ENCODE peak calls at places on chromosome 9, in nine cellular contexts. N is PC-9, W is A549, J is AG04449, U is mammary epithelial cell, C is sigmoid colon, D is cardiac fibroblast, L is AG04450, B is AG10803. G is an unnamed sample.

GRCh38 chr9:14278291-14278721 is 35.6 kb downstream of the NFIB start:
- DNase-seq in N (no peak), W (no peak), J (no peak), U (peak; percentile 89), C (no peak), D (peak; percentile 32), L (no peak), B (peak; percentile 46), G (peak; percentile 83)

GRCh38 chr9:137390553-137391410 is 32.2 kb downstream of the EXD3 start:
- DNase-seq in N (no peak), W (no peak), J (no peak), U (no peak), C (no peak), D (no peak), L (no peak), B (no peak), G (no peak)

GRCh38 chr9:105333076-105333475 is 88.6 kb downstream of the SLC44A1 start:
- DNase-seq in N (no peak), W (no peak), J (no peak), U (no peak), C (no peak), D (peak; percentile 26), L (no peak), B (peak; percentile 59), G (no peak)

GRCh38 chr9:75200892-75201470 is 112.7 kb downstream of the OSTF1 start:
- DNase-seq in N (peak; percentile 46), W (peak; percentile 8), J (no peak), U (peak; percentile 12), C (no peak), D (peak; percentile 59), L (no peak), B (peak; percentile 34), G (peak; percentile 61)

GRCh38 chr9:23379842-23380241 is 446.2 kb downstream of the ELAVL2 start:
- DNase-seq in N (no peak), W (no peak), J (no peak), U (no peak), C (no peak), D (no peak), L (no peak), B (no peak), G (no peak)

GRCh38 chr9:70003786-70004185 is 39.9 kb upstream of the MAMDC2 start:
- DNase-seq in N (no peak), W (no peak), J (peak; percentile 57), U (peak; percentile 39), C (no peak), D (peak; percentile 14), L (no peak), B (peak; percentile 54), G (peak; percentile 84)

GRCh38 chr9:124717597-124717996 is 53.5 kb downstream of the NR6A1 start:
- DNase-seq in N (no peak), W (no peak), J (no peak), U (no peak), C (no peak), D (no peak), L (no peak), B (no peak), G (no peak)

GRCh38 chr9:98092633-98092971 is 26.4 kb downstream of the TRIM14 start:
- DNase-seq in N (no peak), W (no peak), J (no peak), U (no peak), C (no peak), D (no peak), L (no peak), B (no peak), G (no peak)

GRCh38 chr9:115262477-115262876 is 144.5 kb upstream of the TNC start:
- DNase-seq in N (peak; percentile 99), W (peak; percentile 68), J (peak; percentile 68), U (peak; percentile 100), C (peak; percentile 95), D (peak; percentile 77), L (peak; percentile 47), B (peak; percentile 98), G (peak; percentile 90)

GRCh38 chr9:106593201-106593600 is 269.8 kb upstream of the ZNF462 start:
- DNase-seq in N (no peak), W (no peak), J (no peak), U (no peak), C (no peak), D (no peak), L (no peak), B (no peak), G (no peak)

GRCh38 chr9:110152704-110153374 is 55.1 kb downstream of the C9orf152 start:
- DNase-seq in N (peak; percentile 56), W (peak; percentile 19), J (no peak), U (peak; percentile 45), C (no peak), D (peak; percentile 74), L (no peak), B (peak; percentile 52), G (peak; percentile 62)

GRCh38 chr9:27125936-27126335 is 16.9 kb downstream of the TEK start:
- DNase-seq in N (no peak), W (no peak), J (no peak), U (peak; percentile 81), C (no peak), D (peak; percentile 22), L (peak; percentile 70), B (no peak), G (peak; percentile 37)

GRCh38 chr9:98150726-98151125 is 31.7 kb upstream of the TRIM14 start:
- DNase-seq in N (no peak), W (no peak), J (no peak), U (no peak), C (no peak), D (no peak), L (no peak), B (no peak), G (no peak)

GRCh38 chr9:137311171-137311970 is 9.3 kb upstream of the NRARP start:
- DNase-seq in N (peak; percentile 92), W (no peak), J (no peak), U (peak; percentile 95), C (no peak), D (no peak), L (no peak), B (no peak), G (no peak)

DNA sequence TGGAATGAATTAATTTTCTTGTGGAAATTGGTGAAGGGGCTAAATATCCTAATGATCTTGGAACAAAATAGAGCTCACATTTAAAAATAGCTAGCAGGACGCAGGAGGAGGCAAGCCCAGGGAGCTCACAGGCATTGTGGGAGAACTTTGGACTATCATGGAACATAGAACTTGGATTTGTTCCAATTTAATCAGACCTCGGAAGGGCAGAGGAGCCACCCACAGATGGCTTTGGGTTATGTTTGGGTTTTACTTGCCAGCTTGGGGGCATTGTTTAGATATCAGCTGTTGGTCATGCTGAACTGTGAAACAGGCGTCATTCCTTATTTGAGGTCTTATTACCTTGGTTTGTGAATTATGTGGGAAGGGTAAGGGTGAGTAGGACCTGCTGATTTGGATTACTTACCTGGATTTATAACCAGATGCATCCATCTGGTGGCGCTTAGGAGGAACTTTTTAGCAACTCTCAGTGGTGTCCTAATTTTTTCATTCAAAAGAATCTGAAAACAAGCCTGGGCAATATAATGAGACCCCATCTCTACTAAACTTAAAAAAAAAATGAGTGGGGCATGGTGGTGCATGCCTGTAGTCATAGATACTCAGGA is 14.1 kb upstream of the PTGR1 start:
- DNase-seq in N (no peak), W (no peak), J (no peak), U (no peak), C (no peak), D (no peak), L (no peak), B (no peak), G (no peak)
- TF ChIP-seq CTCF in N (no peak), W (no peak), J (no peak), U (no peak), C (no peak), D (no peak), L (no peak), B (no peak), G (no peak)

GRCh38 chr9:134413112-134413715 is 87.0 kb downstream of the RXRA start:
- DNase-seq in N (no peak), W (no peak), J (no peak), U (no peak), C (no peak), D (no peak), L (no peak), B (peak; percentile 23), G (no peak)
- H3K4me3 ChIP-seq in N (no peak overlapping the region), W (no peak overlapping the region), J (no peak overlapping the region), U (no peak overlapping the region), C (no peak overlapping the region), D (no peak overlapping the region), L (no peak overlapping the region), B (no peak overlapping the region), G (no peak overlapping the region)

DNA sequence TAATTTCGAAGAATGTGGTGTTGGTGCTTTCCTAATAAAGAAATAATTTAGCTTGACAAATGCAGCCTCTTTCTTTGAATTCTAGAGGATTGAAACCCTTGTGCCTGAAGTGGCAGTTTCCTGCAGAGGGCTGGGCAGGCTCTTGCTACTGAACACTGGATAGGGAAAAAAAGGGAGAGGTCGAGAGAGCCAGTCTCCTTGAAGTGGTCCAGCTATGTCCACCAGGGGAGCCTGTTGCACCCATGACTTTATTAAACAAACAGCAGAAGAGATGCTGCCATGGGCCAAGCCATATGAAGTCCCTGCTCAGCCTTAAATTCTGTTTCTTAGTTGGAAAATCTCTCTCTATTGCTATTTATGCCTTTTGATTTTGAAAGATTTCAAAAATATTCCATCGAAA is 178.4 kb downstream of the SMARCA2 start:
- DNase-seq in N (no peak), W (no peak), J (no peak), U (no peak), C (no peak), D (no peak), L (no peak), B (no peak), G (no peak)
- TF ChIP-seq CTCF in N (no peak), W (no peak), J (no peak), U (no peak), C (no peak), D (no peak), L (no peak), B (no peak), G (no peak)

GRCh38 chr9:78026947-78027346 is 4.7 kb downstream of the GNAQ start:
- DNase-seq in N (no peak), W (no peak), J (no peak), U (no peak), C (no peak), D (peak; percentile 33), L (no peak), B (peak; percentile 53), G (no peak)

GRCh38 chr9:78029601-78030552 is 1.7 kb downstream of the GNAQ start:
- DNase-seq in N (no peak), W (peak; percentile 18), J (no peak), U (no peak), C (peak; percentile 69), D (peak; percentile 61), L (no peak), B (peak; percentile 20), G (no peak)

GRCh38 chr9:78031271-78031825 is at the start of gene GNAQ:
- DNase-seq in N (no peak), W (peak; percentile 17), J (no peak), U (no peak), C (peak; percentile 68), D (no peak), L (no peak), B (no peak), G (no peak)

GRCh38 chr9:78030553-78031270 is 899 bp downstream of the GNAQ start:
- DNase-seq in N (no peak), W (no peak), J (no peak), U (peak; percentile 48), C (peak; percentile 73), D (peak; percentile 54), L (no peak), B (peak; percentile 36), G (no peak)

GRCh38 chr9:78028926-78029325 is 2.7 kb downstream of the GNAQ start:
- DNase-seq in N (no peak), W (no peak), J (no peak), U (no peak), C (no peak), D (no peak), L (no peak), B (no peak), G (no peak)
- H3K4me3 ChIP-seq in N (peak overlapping the region; percentile 94), W (no peak overlapping the region), J (peak overlapping the region; percentile 85), U (peak overlapping the region; percentile 90), C (peak overlapping the region; percentile 5), D (peak overlapping the region; percentile 88), L (peak overlapping the region; percentile 85), B (peak overlapping the region; percentile 80), G (peak overlapping the region; percentile 82)

G was measured in astrocyte of the spinal cord.